ENCODE peak calls at places on chromosome 20, in nine cellular contexts. H, C, N, K, U, P, Q, E and A are unnamed samples.

GRCh38 chr20:58583586-58583985 is 67.5 kb upstream of the STX16 start:
- DNase-seq in U (no peak), Q (no peak), P (no peak), K (no peak), N (no peak), E (no peak), C (no peak), H (no peak), A (no peak)

GRCh38 chr20:64146936-64147451 is 17.3 kb upstream of the MYT1 start:
- DNase-seq in N (no peak), C (no peak), K (no peak), Q (no peak), E (no peak), P (no peak), U (no peak), H (no peak), A (no peak)

GRCh38 chr20:58688414-58688813 is 4.2 kb upstream of the NPEPL1 start:
- DNase-seq in N (no peak), K (no peak), U (no peak), E (no peak), Q (no peak), H (no peak), C (no peak), P (no peak), A (no peak)

GRCh38 chr20:1375515-1375914 is 17.3 kb downstream of the FKBP1A start:
- DNase-seq in H (no peak), P (peak; percentile 43), K (no peak), Q (no peak), U (no peak), E (no peak), C (no peak), N (no peak), A (no peak)

GRCh38 chr20:16541226-16541625 is 32.0 kb downstream of the KIF16B start:
- DNase-seq in P (no peak), K (peak; percentile 55), Q (no peak), C (no peak), E (peak; percentile 77), N (no peak), U (no peak), H (no peak), A (no peak)

GRCh38 chr20:11776687-11777086 is 141.0 kb upstream of the BTBD3 start:
- DNase-seq in U (no peak), N (no peak), H (no peak), E (no peak), C (no peak), Q (no peak), K (no peak), P (no peak), A (no peak)

GRCh38 chr20:57851025-57851682 is 141.3 kb upstream of the PMEPA1 start:
- DNase-seq in P (no peak), E (peak; percentile 75), H (no peak), K (no peak), N (no peak), U (no peak), Q (no peak), C (no peak), A (no peak)

GRCh38 chr20:9241232-9241692 is 172.4 kb downstream of the PLCB4 start:
- DNase-seq in U (peak; percentile 47), E (no peak), C (no peak), Q (no peak), N (no peak), P (peak; percentile 88), K (no peak), H (no peak), A (peak; percentile 42)

GRCh38 chr20:40599987-40600386 is 89.0 kb downstream of the MAFB start:
- DNase-seq in E (no peak), H (no peak), K (no peak), N (no peak), P (no peak), U (no peak), C (no peak), Q (no peak), A (no peak)

GRCh38 chr20:50247196-50248094 is 56.8 kb downstream of the CEBPB start:
- DNase-seq in C (no peak), N (no peak), H (no peak), Q (no peak), K (no peak), E (peak; percentile 7), P (no peak), U (no peak), A (no peak)

GRCh38 chr20:17904027-17904426 is 64.6 kb downstream of the SNX5 start:
- DNase-seq in E (no peak), C (peak; percentile 64), P (no peak), N (no peak), K (no peak), U (no peak), Q (no peak), H (no peak), A (no peak)

GRCh38 chr20:62047666-62048345 is 17.9 kb downstream of the TAF4 start:
- DNase-seq in K (no peak), P (no peak), Q (no peak), H (no peak), C (no peak), E (peak; percentile 33), U (no peak), N (no peak), A (no peak)

GRCh38 chr20:51760905-51761544 is 7.2 kb downstream of the ATP9A start:
- DNase-seq in K (no peak), C (no peak), P (peak; percentile 86), U (no peak), H (no peak), E (no peak), N (no peak), Q (no peak), A (peak; percentile 84)

GRCh38 chr20:23084845-23085355 is 1.2 kb downstream of the CD93 start:
- DNase-seq in N (no peak), E (peak; percentile 61), U (no peak), P (no peak), C (no peak), Q (no peak), K (no peak), H (no peak), A (no peak)

GRCh38 chr20:23082846-23083552 is 3.1 kb downstream of the CD93 start:
- DNase-seq in U (no peak), H (no peak), N (no peak), Q (no peak), P (no peak), C (no peak), E (peak; percentile 64), K (no peak), A (no peak)

GRCh38 chr20:23085415-23086055 is 589 bp downstream of the CD93 start:
- DNase-seq in C (no peak), E (no peak), U (no peak), Q (no peak), P (no peak), K (no peak), N (no peak), H (no peak), A (no peak)

GRCh38 chr20:23084282-23084844 is 1.8 kb downstream of the CD93 start:
- DNase-seq in Q (no peak), C (no peak), N (no peak), H (no peak), P (no peak), K (no peak), U (no peak), E (no peak), A (no peak)

DNA sequence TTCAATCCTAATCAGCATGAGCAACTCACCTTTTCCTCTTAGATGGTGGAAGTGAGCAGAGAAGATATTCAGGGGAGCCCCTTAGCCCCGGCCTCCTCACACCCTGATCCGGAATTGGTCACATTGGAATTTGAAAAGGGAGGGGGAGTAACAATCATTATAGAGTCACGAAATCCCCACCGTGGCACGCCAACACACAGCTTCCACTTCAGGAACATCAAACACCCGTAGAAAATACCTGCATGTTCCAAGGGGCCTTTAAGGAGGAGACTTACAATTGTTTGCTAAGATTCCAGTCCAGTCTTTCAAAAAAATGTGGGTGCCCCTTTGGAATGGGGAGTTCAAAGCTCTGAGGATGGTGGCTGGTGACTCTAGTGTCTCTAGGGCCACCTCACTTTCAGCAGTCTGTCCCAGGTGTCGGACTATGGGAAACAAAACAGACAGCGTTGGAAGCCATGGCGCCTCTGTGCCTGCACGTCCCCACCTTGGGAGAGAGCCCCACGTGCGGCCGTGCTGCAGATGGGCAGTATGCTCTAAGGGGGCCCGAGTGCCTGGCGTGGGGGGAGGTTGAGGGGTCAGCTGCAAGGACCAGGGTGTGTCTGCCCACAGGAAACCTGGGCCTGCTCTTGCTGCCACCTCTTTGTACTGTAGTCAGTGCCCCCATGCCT is 2.4 kb downstream of the CD93 start:
- DNase-seq in H (no peak), K (no peak), U (no peak), N (no peak), E (no peak), P (no peak), C (no peak), Q (no peak), A (no peak)
- H3K27ac ChIP-seq in H (peak overlapping the region; percentile 43), K (peak overlapping the region; percentile 82), U (no peak overlapping the region), N (no peak overlapping the region), E (peak overlapping the region; percentile 85), P (no peak overlapping the region), C (no peak overlapping the region), Q (no peak overlapping the region), A (no peak overlapping the region)

DNA sequence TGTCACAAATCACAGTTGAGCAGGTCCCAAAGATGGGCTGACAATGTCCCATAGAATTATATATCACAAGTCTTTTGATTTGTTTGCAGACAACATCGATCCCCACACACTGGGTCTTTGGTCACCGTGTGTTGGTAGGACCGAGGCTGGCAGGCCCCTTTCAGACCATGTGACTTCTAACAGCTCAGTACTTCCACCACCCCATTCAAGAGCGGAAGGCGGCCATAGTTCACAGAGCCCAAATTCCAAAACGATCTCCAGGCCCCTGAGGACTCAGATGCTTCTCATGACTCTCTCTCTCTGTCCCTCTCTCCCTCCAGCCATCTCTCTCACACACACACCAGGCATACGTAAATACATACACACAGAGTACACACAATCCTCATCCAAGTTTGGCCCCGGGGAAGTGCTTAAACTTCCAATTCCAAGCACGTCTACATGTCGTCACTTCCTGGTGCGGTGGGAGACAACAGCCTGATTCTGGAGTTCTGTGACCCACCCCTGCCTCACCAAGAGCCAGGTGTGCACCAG is 155.9 kb upstream of the INSM1 start:
- DNase-seq in P (no peak), U (no peak), H (no peak), C (no peak), Q (no peak), K (no peak), E (no peak), N (no peak), A (no peak)
- TF ChIP-seq CTCF in P (no peak), U (no peak), H (no peak), C (no peak), Q (no peak), K (no peak), E (no peak), N (no peak), A (no peak)

DNA sequence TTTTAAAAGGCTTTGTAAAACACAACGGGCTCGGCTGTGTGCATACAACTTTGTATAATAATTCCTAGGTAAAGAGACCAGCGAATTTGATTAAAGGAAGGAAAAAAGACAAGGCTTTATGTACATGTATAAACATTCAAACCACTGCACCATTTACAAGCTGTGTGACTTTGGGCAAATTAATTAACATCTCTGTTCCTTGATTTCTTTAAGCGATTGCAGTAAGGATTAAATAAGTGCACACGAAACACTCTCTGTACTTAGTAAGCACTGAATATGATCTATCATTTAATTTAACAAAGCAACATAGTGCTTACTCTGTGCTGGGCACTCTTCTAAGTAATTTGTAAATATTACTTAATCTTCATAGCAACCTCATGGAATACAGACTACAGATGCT is 19.5 kb upstream of the OCSTAMP start:
- DNase-seq in H (no peak), E (no peak), U (no peak), N (no peak), Q (no peak), P (no peak), K (no peak), C (no peak), A (no peak)
- H3K27ac ChIP-seq in H (no peak overlapping the region), E (no peak overlapping the region), U (no peak overlapping the region), N (no peak overlapping the region), Q (no peak overlapping the region), P (no peak overlapping the region), K (no peak overlapping the region), C (no peak overlapping the region), A (no peak overlapping the region)

GRCh38 chr20:24102290-24102689 is 113.7 kb upstream of the GGTLC1 start:
- DNase-seq in H (no peak), Q (no peak), U (no peak), C (no peak), K (no peak), P (peak; percentile 61), E (no peak), N (no peak), A (peak; percentile 54)
- TF ChIP-seq CTCF in H (no peak), Q (peak; percentile 47), U (peak; percentile 45), C (peak; percentile 39), K (peak; percentile 8), P (peak; percentile 75), E (peak; percentile 31), N (peak; percentile 15), A (peak; percentile 64)